ENCODE peak calls at places on chromosomes 6 and 20, in five cellular contexts. W, G, Y, E and B are unnamed samples.

GRCh38 chr6:109743739-109744138 is 52.6 kb downstream of the FIG4 start:
- DNase-seq in W (peak), G (no peak), Y (no peak), E (no peak), B (no peak)

GRCh38 chr6:154284313-154284853 is 72.2 kb downstream of the IPCEF1 start:
- DNase-seq in W (no peak), G (no peak), Y (no peak), E (no peak), B (no peak)

GRCh38 chr6:136720045-136720760 is 72.1 kb downstream of the MAP3K5 start:
- DNase-seq in W (no peak), G (peak), Y (no peak), E (no peak), B (no peak)

GRCh38 chr6:61867635-61868034 is 418.4 kb downstream of the KHDRBS2 start:
- DNase-seq in W (no peak), G (no peak), Y (no peak), E (no peak), B (no peak)

GRCh38 chr20:62835931-62836861 is 19.3 kb downstream of the COL9A3 start:
- DNase-seq in W (no peak), G (no peak), Y (no peak), E (no peak), B (peak)

GRCh38 chr6:119040636-119041035 is 37.8 kb downstream of the FAM184A start:
- DNase-seq in W (no peak), G (no peak), Y (no peak), E (no peak), B (no peak)

GRCh38 chr6:158060447-158061360 is 79.0 kb downstream of the SYNJ2 start:
- DNase-seq in W (peak), G (no peak), Y (peak), E (peak), B (peak)

GRCh38 chr6:113082691-113083090 is 735.6 kb downstream of the RFPL4B start:
- DNase-seq in W (peak), G (no peak), Y (no peak), E (no peak), B (no peak)

GRCh38 chr6:42010185-42010872 is 40.0 kb upstream of the TAF8 start:
- DNase-seq in W (no peak), G (peak), Y (no peak), E (no peak), B (no peak)

GRCh38 chr6:50952092-50952932 is 133.6 kb downstream of the TFAP2B start:
- DNase-seq in W (no peak), G (no peak), Y (no peak), E (no peak), B (no peak)

GRCh38 chr6:39884696-39885095 is 49.6 kb downstream of the MOCS1 start:
- DNase-seq in W (peak), G (no peak), Y (no peak), E (no peak), B (no peak)

GRCh38 chr20:58650181-58650775 is 805 bp upstream of the STX16 start:
- DNase-seq in W (no peak), G (no peak), Y (no peak), E (peak), B (no peak)

GRCh38 chr6:170135821-170136471 is 154.9 kb downstream of the DLL1 start:
- DNase-seq in W (no peak), G (no peak), Y (no peak), E (no peak), B (peak)

GRCh38 chr6:123306334-123306733 is 310.3 kb downstream of the CLVS2 start:
- DNase-seq in W (no peak), G (no peak), Y (no peak), E (no peak), B (no peak)

GRCh38 chr20:13325033-13325432 is 104.0 kb downstream of the ISM1 start:
- DNase-seq in W (no peak), G (no peak), Y (no peak), E (no peak), B (no peak)

GRCh38 chr6:1708820-1709612 is 99.3 kb downstream of the FOXC1 start:
- DNase-seq in W (no peak), G (no peak), Y (no peak), E (no peak), B (no peak)

GRCh38 chr6:125984311-125984710 is 2.0 kb upstream of the TRMT11 start:
- DNase-seq in W (peak), G (no peak), Y (no peak), E (no peak), B (no peak)

GRCh38 chr20:56285496-56285895 is 37.0 kb downstream of the MC3R start:
- DNase-seq in W (no peak), G (no peak), Y (no peak), E (no peak), B (no peak)
- H3K4me3 ChIP-seq in W (no peak), G (no peak), Y (no peak), E (no peak), B (no peak)

GRCh38 chr6:149995971-149996370 is 29.4 kb downstream of the RAET1L start:
- DNase-seq in W (no peak), G (no peak), Y (no peak), E (no peak), B (no peak)
- H3K4me3 ChIP-seq in W (no peak), G (no peak), Y (no peak), E (no peak), B (no peak)

DNA sequence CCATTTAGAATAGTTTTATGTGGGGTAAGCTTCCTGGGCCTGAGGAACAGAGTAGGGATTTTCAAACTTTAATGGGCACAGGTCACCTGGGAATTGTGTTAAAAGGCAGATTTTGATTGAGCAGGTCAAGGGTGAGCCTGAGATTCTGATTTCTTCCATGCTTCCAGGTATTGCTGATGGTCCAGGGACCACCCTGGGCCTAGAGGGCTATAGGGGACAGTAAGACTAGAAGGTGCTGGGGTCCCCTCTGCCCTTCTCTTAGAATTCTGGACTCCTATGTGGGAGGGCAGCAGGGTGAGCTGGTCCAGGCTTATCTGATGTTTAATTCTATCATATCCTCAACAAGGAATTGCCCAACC is 2.6 kb downstream of the DDR1 start:
- DNase-seq in W (no peak), G (no peak), Y (no peak), E (no peak), B (no peak)
- H3K4me3 ChIP-seq in W (no peak), G (no peak), Y (no peak), E (no peak), B (no peak)

GRCh38 chr6:127518710-127519468 is at the start of gene MTCL3:
- DNase-seq in W (peak), G (no peak), Y (no peak), E (no peak), B (peak)

GRCh38 chr6:127516676-127517273 is 2.4 kb downstream of the MTCL3 start:
- DNase-seq in W (peak), G (peak), Y (no peak), E (no peak), B (no peak)

GRCh38 chr6:127517698-127518097 is 1.4 kb downstream of the MTCL3 start:
- DNase-seq in W (no peak), G (no peak), Y (no peak), E (no peak), B (no peak)

GRCh38 chr6:127519469-127519785 is 292 bp upstream of the MTCL3 start:
- DNase-seq in W (no peak), G (no peak), Y (no peak), E (no peak), B (no peak)

GRCh38 chr6:127518212-127518709 is 874 bp downstream of the MTCL3 start:
- DNase-seq in W (no peak), G (no peak), Y (no peak), E (no peak), B (no peak)
- H3K4me3 ChIP-seq in W (peak), G (no peak), Y (no peak), E (no peak), B (no peak)

GRCh38 chr20:11919571-11919970 is 1.9 kb downstream of the BTBD3 start:
- DNase-seq in W (no peak), G (no peak), Y (no peak), E (no peak), B (no peak)
- H3K4me3 ChIP-seq in W (no peak), G (no peak), Y (peak), E (peak), B (peak)

DNA sequence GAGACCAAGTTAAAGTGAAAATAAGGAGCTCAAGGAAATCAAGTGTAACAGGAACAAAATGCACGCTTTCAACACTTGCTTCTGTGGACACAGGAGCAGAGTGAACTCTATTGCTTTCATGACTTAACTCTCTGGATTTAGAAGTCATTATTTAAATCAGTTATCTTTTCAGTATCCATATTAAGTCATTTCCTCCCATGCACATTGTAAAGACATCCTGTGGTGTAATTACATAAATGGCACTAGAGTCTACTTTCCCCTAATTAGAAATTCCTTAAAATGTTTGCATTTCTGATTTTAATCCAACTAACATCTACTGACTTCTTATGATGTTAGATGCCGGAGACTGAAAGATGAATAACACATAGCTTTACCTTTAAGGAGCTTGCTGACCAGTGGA is 88.0 kb downstream of the INSM1 start:
- DNase-seq in W (no peak), G (no peak), Y (no peak), E (no peak), B (no peak)
- H3K4me3 ChIP-seq in W (no peak), G (no peak), Y (no peak), E (no peak), B (no peak)